ENCODE peak calls at places on chromosomes 2 and 18, in four cellular contexts. Z, D, C and T are unnamed samples.

GRCh38 chr2:78077637-78078036 is 555.5 kb upstream of the LRRTM4 start:
- DNase-seq in Z (no peak), D (no peak), C (no peak), T (no peak)

GRCh38 chr2:32485399-32485798 is 128.6 kb downstream of the BIRC6 start:
- DNase-seq in Z (no peak), D (peak), C (no peak), T (no peak)

GRCh38 chr2:215365184-215365658 is 53.4 kb downstream of the ATIC start:
- DNase-seq in Z (no peak), D (no peak), C (no peak), T (no peak)

GRCh38 chr2:69225933-69226332 is 161.1 kb downstream of the GFPT1 start:
- DNase-seq in Z (no peak), D (no peak), C (no peak), T (no peak)

GRCh38 chr18:59416818-59417217 is 57.8 kb upstream of the LMAN1 start:
- DNase-seq in Z (no peak), D (no peak), C (no peak), T (no peak)

GRCh38 chr2:237616373-237617304 is 10.7 kb upstream of the LRRFIP1 start:
- DNase-seq in Z (no peak), D (peak), C (no peak), T (no peak)

GRCh38 chr2:121030523-121030922 is 254.5 kb downstream of the TFCP2L1 start:
- DNase-seq in Z (no peak), D (no peak), C (no peak), T (no peak)

GRCh38 chr2:197208841-197209240 is 101.7 kb downstream of the ANKRD44 start:
- DNase-seq in Z (no peak), D (no peak), C (no peak), T (no peak)

GRCh38 chr2:188787002-188787660 is 187.0 kb upstream of the COL3A1 start:
- DNase-seq in Z (no peak), D (peak), C (no peak), T (no peak)

GRCh38 chr2:180202591-180202990 is 195.5 kb upstream of the CWC22 start:
- DNase-seq in Z (no peak), D (no peak), C (no peak), T (no peak)

GRCh38 chr2:167388497-167388896 is 500.2 kb downstream of the XIRP2 start:
- DNase-seq in Z (no peak), D (no peak), C (no peak), T (no peak)

GRCh38 chr2:9737053-9737875 is 106.0 kb upstream of the TAF1B start:
- DNase-seq in Z (no peak), D (no peak), C (no peak), T (no peak)

GRCh38 chr18:35239314-35239713 is 1.5 kb upstream of the ZNF397 start:
- DNase-seq in Z (no peak), D (no peak), C (no peak), T (no peak)

GRCh38 chr2:239455436-239456203 is 54.8 kb upstream of the HDAC4 start:
- DNase-seq in Z (no peak), D (no peak), C (no peak), T (no peak)

GRCh38 chr18:7940379-7940778 is 373.3 kb downstream of the PTPRM start:
- DNase-seq in Z (no peak), D (no peak), C (no peak), T (no peak)

GRCh38 chr2:34570266-34570872 is 971.3 kb upstream of the FAM98A start:
- DNase-seq in Z (no peak), D (no peak), C (no peak), T (no peak)

GRCh38 chr2:17689010-17689409 is 64.6 kb downstream of the SMC6 start:
- DNase-seq in Z (no peak), D (no peak), C (no peak), T (no peak)

GRCh38 chr2:238251986-238252385 is 12.1 kb upstream of the HES6 start:
- DNase-seq in Z (no peak), D (no peak), C (no peak), T (no peak)

GRCh38 chr18:49059028-49059670 is 108.4 kb upstream of the SMAD7 start:
- DNase-seq in Z (no peak), D (no peak), C (no peak), T (no peak)

GRCh38 chr2:24690524-24690923 is 102.7 kb downstream of the PTRHD1 start:
- DNase-seq in Z (no peak), D (no peak), C (no peak), T (no peak)

GRCh38 chr2:140975237-140975636 is 1155.6 kb downstream of the LRP1B start:
- DNase-seq in Z (no peak), D (no peak), C (no peak), T (no peak)

GRCh38 chr18:32310119-32310518 is 120.3 kb downstream of the MEP1B start:
- DNase-seq in Z (no peak), D (no peak), C (no peak), T (no peak)

GRCh38 chr2:128786296-128786695 is 467.6 kb upstream of the HS6ST1 start:
- DNase-seq in Z (no peak), D (no peak), C (no peak), T (no peak)

GRCh38 chr2:86704482-86704971 is 15.6 kb upstream of the RMND5A start:
- DNase-seq in Z (no peak), D (peak), C (no peak), T (no peak)

GRCh38 chr2:237085261-237086221 is at the start of gene COPS8:
- DNase-seq in Z (peak), D (peak), C (peak), T (peak)

GRCh38 chr18:52652451-52652850 is 312.5 kb downstream of the DCC start:
- DNase-seq in Z (no peak), D (no peak), C (no peak), T (no peak)

GRCh38 chr18:67672142-67672541 is 155.6 kb upstream of the DSEL start:
- DNase-seq in Z (no peak), D (peak), C (no peak), T (no peak)

GRCh38 chr2:142973160-142973821 is 95.8 kb downstream of the KYNU start:
- DNase-seq in Z (no peak), D (no peak), C (no peak), T (no peak)

GRCh38 chr2:69767034-69767433 is 25.1 kb downstream of the ANXA4 start:
- DNase-seq in Z (no peak), D (peak), C (no peak), T (no peak)

GRCh38 chr2:106161938-106162814 is 31.9 kb downstream of the UXS1 start:
- DNase-seq in Z (no peak), D (no peak), C (no peak), T (no peak)

GRCh38 chr18:23138470-23138869 is 3.2 kb downstream of the CABLES1 start:
- DNase-seq in Z (no peak), D (no peak), C (no peak), T (no peak)

GRCh38 chr2:216214768-216215167 is 105.6 kb downstream of the XRCC5 start:
- DNase-seq in Z (no peak), D (no peak), C (no peak), T (no peak)

GRCh38 chr2:60958800-60959199 is 58.7 kb upstream of the PEX13 start:
- DNase-seq in Z (no peak), D (peak), C (no peak), T (no peak)